ENCODE peak calls at places on chromosomes 11 and 22, in five cellular contexts. L, Y, I, M and O are unnamed samples.

GRCh38 chr11:5285703-5286102 is 16.0 kb upstream of the HBE1 start:
- DNase-seq in L (no peak), Y (peak), I (no peak), M (no peak), O (no peak)

GRCh38 chr22:33747576-33748180 is 172.6 kb downstream of the LARGE1 start:
- DNase-seq in L (no peak), Y (no peak), I (peak), M (no peak), O (no peak)

GRCh38 chr11:32939866-32940265 is 47.3 kb downstream of the QSER1 start:
- DNase-seq in L (no peak), Y (no peak), I (no peak), M (no peak), O (no peak)

GRCh38 chr11:61065955-61066638 is 36.2 kb upstream of the CD5 start:
- DNase-seq in L (no peak), Y (no peak), I (peak), M (no peak), O (no peak)

GRCh38 chr11:79963886-79964660 is 523.2 kb upstream of the TENM4 start:
- DNase-seq in L (no peak), Y (no peak), I (no peak), M (no peak), O (no peak)

GRCh38 chr11:29231991-29232390 is 784.8 kb downstream of the KCNA4 start:
- DNase-seq in L (no peak), Y (no peak), I (no peak), M (no peak), O (no peak)

GRCh38 chr11:14619580-14619979 is 24.0 kb upstream of the PDE3B start:
- DNase-seq in L (no peak), Y (no peak), I (no peak), M (no peak), O (no peak)

GRCh38 chr22:40637181-40638150 is 947 bp upstream of the MRTFA start:
- DNase-seq in L (peak), Y (peak), I (peak), M (no peak), O (no peak)

GRCh38 chr22:19691721-19692341 is 22.5 kb upstream of the SEPTIN5 start:
- DNase-seq in L (peak), Y (peak), I (no peak), M (no peak), O (no peak)

GRCh38 chr11:121514401-121514981 is 61.7 kb upstream of the SORL1-AS1 start:
- DNase-seq in L (no peak), Y (no peak), I (no peak), M (no peak), O (no peak)

GRCh38 chr22:32789797-32790620 is 11.5 kb upstream of the TIMP3 start:
- DNase-seq in L (no peak), Y (no peak), I (no peak), M (no peak), O (no peak)

GRCh38 chr11:88420165-88420781 is 82.7 kb upstream of the CTSC start:
- DNase-seq in L (no peak), Y (peak), I (no peak), M (no peak), O (no peak)

GRCh38 chr11:1435820-1436467 is 46.2 kb downstream of the BRSK2 start:
- DNase-seq in L (no peak), Y (no peak), I (peak), M (peak), O (no peak)

GRCh38 chr11:132093861-132094260 is 723.4 kb downstream of the NTM start:
- DNase-seq in L (no peak), Y (no peak), I (peak), M (no peak), O (no peak)

GRCh38 chr11:57426754-57427691 is at the start of gene SLC43A3:
- DNase-seq in L (peak), Y (peak), I (peak), M (peak), O (peak)

DNA sequence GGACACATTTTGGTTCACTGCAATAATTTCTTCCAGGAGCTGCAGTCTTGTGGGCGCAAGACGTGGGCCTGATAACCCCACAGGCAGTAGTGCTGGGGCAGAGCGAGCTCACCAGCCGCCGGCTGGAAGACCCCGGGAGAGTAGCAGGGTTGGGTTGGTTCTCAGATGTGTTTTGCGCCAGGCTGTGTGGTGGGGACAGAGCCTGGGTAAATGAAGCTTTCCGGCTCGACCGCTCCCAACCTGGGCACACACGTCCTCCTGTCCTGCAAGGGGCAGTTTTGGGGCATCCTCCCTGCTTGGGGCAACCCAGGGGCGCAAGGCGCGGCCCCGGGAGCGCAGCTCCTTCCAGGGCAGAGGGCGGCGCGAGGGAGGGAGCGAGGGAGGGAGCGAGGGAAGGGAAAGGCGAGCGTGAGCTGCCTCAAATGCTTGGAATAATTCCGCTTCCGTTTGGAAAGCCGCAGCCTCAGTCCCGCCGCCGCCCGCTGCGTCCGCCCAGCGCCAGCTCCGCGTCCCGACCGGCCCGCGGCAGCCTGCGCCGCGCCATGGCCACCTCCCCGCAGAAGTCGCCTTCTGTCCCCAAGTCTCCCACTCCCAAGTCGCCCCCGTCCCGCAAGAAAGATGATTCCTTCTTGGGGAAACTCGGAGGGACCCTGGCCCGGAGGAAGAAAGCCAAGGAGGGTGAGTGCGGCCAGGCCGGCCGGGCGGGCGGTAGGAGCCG is at the start of gene PARVA:
- DNase-seq in L (peak), Y (peak), I (no peak), M (no peak), O (no peak)
- TF ChIP-seq CTCF in L (peak), Y (no peak), I (no peak), M (no peak), O (no peak)

DNA sequence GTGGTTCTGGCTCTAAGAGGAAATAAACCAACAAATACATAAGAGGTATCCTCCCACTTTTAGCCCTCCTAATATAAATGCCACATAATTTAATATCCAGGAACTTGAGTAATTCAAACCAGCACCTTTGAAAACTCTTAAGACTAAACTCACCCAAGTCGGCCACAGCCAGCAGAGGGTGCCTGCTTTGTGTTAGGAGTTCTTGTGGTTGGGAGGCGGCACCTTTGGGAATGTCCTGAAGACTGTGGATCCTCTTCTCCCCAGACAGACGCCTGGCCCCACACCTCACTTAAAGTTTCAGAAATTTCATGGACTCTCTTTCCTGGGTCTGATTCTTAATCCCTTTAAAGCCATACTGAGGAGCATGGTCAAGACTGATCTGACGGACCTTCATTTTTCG is 169.0 kb downstream of the TBC1D22A start:
- DNase-seq in L (no peak), Y (peak), I (no peak), M (no peak), O (no peak)
- TF ChIP-seq CTCF in L (no peak), Y (peak), I (no peak), M (no peak), O (no peak)

GRCh38 chr22:35842954-35843353 is 125.3 kb downstream of the APOL5 start:
- DNase-seq in L (no peak), Y (peak), I (peak), M (peak), O (no peak)
- TF ChIP-seq CTCF in L (peak), Y (peak), I (peak), M (peak), O (peak)

GRCh38 chr11:2702771-2703486 is 3.1 kb upstream of the KCNQ1OT1 start:
- DNase-seq in L (no peak), Y (no peak), I (no peak), M (no peak), O (no peak)

GRCh38 chr11:2700415-2701211 is 819 bp upstream of the KCNQ1OT1 start:
- DNase-seq in L (peak), Y (no peak), I (peak), M (peak), O (peak)

GRCh38 chr11:2701898-2702434 is 2.2 kb upstream of the KCNQ1OT1 start:
- DNase-seq in L (no peak), Y (no peak), I (no peak), M (no peak), O (no peak)

GRCh38 chr11:2699531-2700414 is at the start of gene KCNQ1OT1:
- DNase-seq in L (peak), Y (peak), I (peak), M (peak), O (peak)

DNA sequence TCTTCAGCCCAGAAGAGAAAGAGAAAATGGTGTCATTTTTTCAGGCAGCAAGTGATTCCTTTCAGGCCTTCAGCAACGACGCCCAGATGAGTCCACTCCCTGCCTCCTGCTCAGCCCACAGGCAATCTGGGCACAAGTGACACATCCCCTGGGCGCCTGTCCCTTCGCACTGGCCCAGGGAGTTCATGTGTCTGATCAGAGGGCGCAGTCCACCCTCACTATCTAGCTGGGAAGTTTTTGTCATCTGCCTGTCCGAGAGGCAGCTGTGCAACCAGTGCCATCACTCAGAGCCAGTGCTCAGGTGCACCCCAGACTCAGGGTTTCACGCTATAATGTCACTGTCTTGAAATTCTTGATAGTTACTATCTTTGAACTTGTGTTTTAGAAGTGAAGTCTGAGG is 1.4 kb upstream of the KCNQ1OT1 start:
- DNase-seq in L (no peak), Y (no peak), I (no peak), M (no peak), O (no peak)
- TF ChIP-seq CTCF in L (no peak), Y (no peak), I (no peak), M (no peak), O (no peak)

DNA sequence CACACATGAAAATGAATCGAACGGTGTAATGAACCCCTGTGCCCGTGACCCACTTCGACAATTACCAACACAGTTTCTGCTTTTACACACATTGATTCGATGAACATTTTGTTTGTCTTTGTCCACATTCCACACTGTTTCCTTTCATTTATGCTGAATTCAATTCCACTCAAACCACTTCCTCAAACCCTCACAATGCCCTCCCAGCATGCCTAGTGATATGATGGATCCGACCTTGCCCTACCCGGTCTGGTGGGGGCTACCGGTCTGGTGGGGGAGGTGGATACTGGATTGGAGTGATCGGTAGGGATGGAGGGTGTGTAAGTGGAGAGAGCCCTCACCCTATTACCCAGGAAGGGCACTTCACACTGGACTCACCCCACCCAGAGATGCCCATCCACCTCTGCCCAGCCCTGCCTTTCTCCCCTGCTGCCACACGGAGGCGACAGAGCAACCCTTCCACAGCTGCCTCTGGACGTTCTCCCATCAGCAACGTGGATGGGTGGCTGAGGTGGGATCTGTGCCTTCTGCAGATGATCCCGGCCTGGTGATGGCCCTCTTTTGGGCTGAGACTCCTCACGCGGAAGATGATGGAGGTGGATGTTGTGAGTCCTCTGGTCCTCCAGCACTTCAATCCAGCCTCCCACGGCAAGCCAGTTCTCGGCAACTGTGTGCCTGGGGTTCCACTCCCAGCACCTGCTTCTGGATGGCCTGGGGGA is 33.0 kb upstream of the P2RY2 start:
- DNase-seq in L (peak), Y (peak), I (peak), M (peak), O (peak)
- TF ChIP-seq CTCF in L (peak), Y (peak), I (peak), M (peak), O (peak)

DNA sequence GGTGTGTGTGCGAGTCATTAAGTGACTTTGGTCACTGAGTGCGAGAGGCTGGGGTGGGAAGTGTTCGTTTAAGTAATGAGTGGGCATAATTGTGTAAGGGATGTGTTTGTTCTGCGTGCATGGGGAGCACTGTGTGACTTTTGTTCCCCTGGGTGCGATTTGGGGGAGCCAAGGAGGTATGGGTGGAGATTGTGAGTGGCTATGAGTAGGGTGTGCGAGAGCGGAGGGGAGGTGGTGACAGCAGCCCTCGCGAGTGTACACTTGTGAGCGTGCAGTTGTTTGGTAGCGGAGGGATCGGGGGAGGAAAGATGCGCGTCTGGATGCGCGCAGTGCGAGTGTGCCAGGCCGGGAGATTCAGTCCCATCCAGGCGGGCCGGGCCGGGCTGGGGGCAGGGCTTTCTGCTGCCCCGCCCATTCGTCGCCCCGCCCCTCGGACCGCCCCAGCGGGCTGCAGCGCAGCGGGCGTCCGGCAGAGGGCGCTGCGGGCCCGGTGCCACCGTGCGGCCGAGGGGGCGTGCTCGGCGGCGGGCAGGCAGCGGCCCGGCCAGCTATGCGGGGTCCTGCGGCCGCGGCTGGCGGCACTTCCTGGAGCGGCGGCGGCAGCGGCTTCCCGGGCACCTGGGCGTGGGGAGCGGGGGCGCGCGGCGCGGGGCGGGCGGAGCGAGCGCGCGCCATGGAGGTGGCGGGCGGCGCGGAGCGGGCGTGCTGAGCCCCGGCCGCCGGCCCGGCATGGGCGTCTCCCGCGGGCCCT is at the start of gene DGKZ:
- DNase-seq in L (peak), Y (peak), I (peak), M (peak), O (peak)
- TF ChIP-seq CTCF in L (peak), Y (peak), I (peak), M (peak), O (peak)